ENCODE peak calls at places on chromosomes 4 and X, in nine cellular contexts. One of them, this sample, is unnamed.

GRCh38 chr4:86220137-86220536 is 139.7 kb downstream of the MAPK10 start:
- DNase-seq in hepatocyte: no peak
- DNase-seq in breast epithelium: no peak
- DNase-seq in left ventricle myocardium inferior: no peak
- DNase-seq in cardiac muscle cell: no peak
- DNase-seq in tibial nerve: no peak
- DNase-seq in right atrium auricular region: no peak
- DNase-seq in fibroblast of lung: peak; percentile 58
- DNase-seq in endothelial cell of umbilical vein: peak; percentile 73
- DNase-seq in this sample: no peak

GRCh38 chr4:53465891-53466290 is 88.5 kb downstream of the FIP1L1 start:
- DNase-seq in breast epithelium: no peak
- DNase-seq in cardiac muscle cell: no peak
- DNase-seq in endothelial cell of umbilical vein: no peak
- DNase-seq in tibial nerve: no peak
- DNase-seq in hepatocyte: no peak
- DNase-seq in right atrium auricular region: no peak
- DNase-seq in fibroblast of lung: no peak
- DNase-seq in left ventricle myocardium inferior: no peak
- DNase-seq in this sample: no peak

GRCh38 chrX:153648358-153649177 is 1.6 kb downstream of the DUSP9 start:
- DNase-seq in cardiac muscle cell: no peak
- DNase-seq in right atrium auricular region: no peak
- DNase-seq in breast epithelium: no peak
- DNase-seq in left ventricle myocardium inferior: no peak
- DNase-seq in hepatocyte: no peak
- DNase-seq in endothelial cell of umbilical vein: no peak
- DNase-seq in tibial nerve: no peak
- DNase-seq in fibroblast of lung: no peak
- DNase-seq in this sample: no peak

GRCh38 chrX:77442728-77443127 is 4.5 kb upstream of the FGF16 start:
- DNase-seq in tibial nerve: no peak
- DNase-seq in left ventricle myocardium inferior: no peak
- DNase-seq in endothelial cell of umbilical vein: peak; percentile 96
- DNase-seq in cardiac muscle cell: no peak
- DNase-seq in hepatocyte: no peak
- DNase-seq in fibroblast of lung: peak; percentile 95
- DNase-seq in right atrium auricular region: no peak
- DNase-seq in breast epithelium: no peak
- DNase-seq in this sample: no peak

GRCh38 chr4:93772858-93773257 is 55.7 kb upstream of the ATOH1 start:
- DNase-seq in cardiac muscle cell: no peak
- DNase-seq in breast epithelium: no peak
- DNase-seq in left ventricle myocardium inferior: no peak
- DNase-seq in fibroblast of lung: no peak
- DNase-seq in right atrium auricular region: no peak
- DNase-seq in tibial nerve: no peak
- DNase-seq in hepatocyte: no peak
- DNase-seq in endothelial cell of umbilical vein: no peak
- DNase-seq in this sample: no peak

GRCh38 chr4:154626793-154627484 is 14.5 kb upstream of the FGG start:
- DNase-seq in hepatocyte: peak; percentile 88
- DNase-seq in tibial nerve: no peak
- DNase-seq in endothelial cell of umbilical vein: peak; percentile 46
- DNase-seq in breast epithelium: peak; percentile 38
- DNase-seq in left ventricle myocardium inferior: peak; percentile 23
- DNase-seq in right atrium auricular region: peak; percentile 61
- DNase-seq in fibroblast of lung: peak; percentile 61
- DNase-seq in cardiac muscle cell: peak; percentile 87
- DNase-seq in this sample: no peak

GRCh38 chrX:119375561-119375960 is 23.6 kb upstream of the SLC25A43 start:
- DNase-seq in breast epithelium: no peak
- DNase-seq in tibial nerve: no peak
- DNase-seq in hepatocyte: no peak
- DNase-seq in left ventricle myocardium inferior: no peak
- DNase-seq in right atrium auricular region: no peak
- DNase-seq in cardiac muscle cell: no peak
- DNase-seq in endothelial cell of umbilical vein: no peak
- DNase-seq in fibroblast of lung: peak; percentile 44
- DNase-seq in this sample: no peak

GRCh38 chrX:16212436-16212835 is 45.2 kb downstream of the MAGEB17 start:
- DNase-seq in left ventricle myocardium inferior: no peak
- DNase-seq in breast epithelium: no peak
- DNase-seq in endothelial cell of umbilical vein: peak; percentile 35
- DNase-seq in fibroblast of lung: no peak
- DNase-seq in hepatocyte: peak; percentile 13
- DNase-seq in cardiac muscle cell: peak; percentile 24
- DNase-seq in tibial nerve: no peak
- DNase-seq in right atrium auricular region: no peak
- DNase-seq in this sample: no peak

GRCh38 chrX:132030264-132030663 is 7.2 kb downstream of the STK26 start:
- DNase-seq in tibial nerve: no peak
- DNase-seq in cardiac muscle cell: no peak
- DNase-seq in breast epithelium: no peak
- DNase-seq in fibroblast of lung: no peak
- DNase-seq in hepatocyte: no peak
- DNase-seq in left ventricle myocardium inferior: no peak
- DNase-seq in right atrium auricular region: no peak
- DNase-seq in endothelial cell of umbilical vein: no peak
- DNase-seq in this sample: no peak

GRCh38 chr4:4411906-4412305 is 25.0 kb downstream of the NSG1 start:
- DNase-seq in tibial nerve: no peak
- DNase-seq in left ventricle myocardium inferior: no peak
- DNase-seq in breast epithelium: no peak
- DNase-seq in cardiac muscle cell: no peak
- DNase-seq in hepatocyte: no peak
- DNase-seq in fibroblast of lung: no peak
- DNase-seq in right atrium auricular region: no peak
- DNase-seq in endothelial cell of umbilical vein: no peak
- DNase-seq in this sample: no peak

GRCh38 chr4:150173420-150173819 is 95.2 kb downstream of the DCLK2 start:
- DNase-seq in cardiac muscle cell: peak; percentile 10
- DNase-seq in hepatocyte: no peak
- DNase-seq in fibroblast of lung: peak; percentile 72
- DNase-seq in breast epithelium: no peak
- DNase-seq in right atrium auricular region: no peak
- DNase-seq in left ventricle myocardium inferior: no peak
- DNase-seq in tibial nerve: no peak
- DNase-seq in endothelial cell of umbilical vein: peak; percentile 76
- DNase-seq in this sample: no peak

GRCh38 chr4:5750052-5750950 is 39.3 kb downstream of the EVC start:
- DNase-seq in left ventricle myocardium inferior: no peak
- DNase-seq in right atrium auricular region: no peak
- DNase-seq in breast epithelium: no peak
- DNase-seq in tibial nerve: no peak
- DNase-seq in fibroblast of lung: peak; percentile 84
- DNase-seq in hepatocyte: no peak
- DNase-seq in cardiac muscle cell: no peak
- DNase-seq in endothelial cell of umbilical vein: peak; percentile 30
- DNase-seq in this sample: no peak

GRCh38 chr4:87375719-87376291 is 15.2 kb downstream of the HSD17B11 start:
- DNase-seq in left ventricle myocardium inferior: no peak
- DNase-seq in fibroblast of lung: peak; percentile 71
- DNase-seq in hepatocyte: peak; percentile 79
- DNase-seq in tibial nerve: no peak
- DNase-seq in cardiac muscle cell: peak; percentile 49
- DNase-seq in right atrium auricular region: no peak
- DNase-seq in endothelial cell of umbilical vein: peak; percentile 67
- DNase-seq in breast epithelium: no peak
- DNase-seq in this sample: no peak

GRCh38 chr4:20126906-20127305 is 124.8 kb upstream of the SLIT2 start:
- DNase-seq in endothelial cell of umbilical vein: no peak
- DNase-seq in breast epithelium: no peak
- DNase-seq in left ventricle myocardium inferior: no peak
- DNase-seq in fibroblast of lung: peak; percentile 50
- DNase-seq in right atrium auricular region: no peak
- DNase-seq in cardiac muscle cell: no peak
- DNase-seq in tibial nerve: no peak
- DNase-seq in hepatocyte: no peak
- DNase-seq in this sample: no peak

GRCh38 chr4:147943159-147943638 is 211.3 kb downstream of the ARHGAP10 start:
- DNase-seq in hepatocyte: no peak
- DNase-seq in endothelial cell of umbilical vein: no peak
- DNase-seq in right atrium auricular region: no peak
- DNase-seq in breast epithelium: no peak
- DNase-seq in tibial nerve: no peak
- DNase-seq in cardiac muscle cell: no peak
- DNase-seq in left ventricle myocardium inferior: no peak
- DNase-seq in fibroblast of lung: peak; percentile 7
- DNase-seq in this sample: no peak

DNA sequence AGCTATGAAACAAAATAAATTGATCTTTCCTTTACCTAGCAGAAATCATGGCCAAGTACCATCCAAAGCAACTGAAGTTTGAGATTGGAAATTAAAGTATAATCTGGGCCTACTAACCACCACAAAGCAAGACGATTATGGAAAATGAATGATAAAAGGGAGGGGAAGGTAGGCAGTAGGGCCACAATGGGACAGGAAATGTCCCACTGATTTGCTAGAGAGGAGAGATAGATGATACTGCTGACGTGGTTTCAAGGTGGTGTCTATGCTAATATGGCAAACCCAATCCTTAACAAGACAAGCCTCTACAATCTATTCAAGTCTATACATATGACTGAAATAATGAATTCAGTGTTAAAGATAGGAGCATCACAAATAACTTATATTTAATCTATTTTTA is 6.1 kb downstream of the TMPRSS11F start:
- DNase-seq in tibial nerve: no peak
- DNase-seq in breast epithelium: no peak
- DNase-seq in cardiac muscle cell: no peak
- DNase-seq in hepatocyte: no peak
- DNase-seq in fibroblast of lung: no peak
- DNase-seq in endothelial cell of umbilical vein: no peak
- DNase-seq in right atrium auricular region: no peak
- DNase-seq in left ventricle myocardium inferior: no peak
- DNase-seq in this sample: no peak
- H3K4me3 ChIP-seq in tibial nerve: no peak overlapping the region
- H3K4me3 ChIP-seq in breast epithelium: no peak overlapping the region
- H3K4me3 ChIP-seq in cardiac muscle cell: no peak overlapping the region
- H3K4me3 ChIP-seq in hepatocyte: no peak overlapping the region
- H3K4me3 ChIP-seq in fibroblast of lung: no peak overlapping the region
- H3K4me3 ChIP-seq in endothelial cell of umbilical vein: no peak overlapping the region
- H3K4me3 ChIP-seq in right atrium auricular region: no peak overlapping the region
- H3K4me3 ChIP-seq in left ventricle myocardium inferior: no peak overlapping the region
- H3K4me3 ChIP-seq in this sample: no peak overlapping the region

GRCh38 chr4:127780598-127780997 is 1.5 kb upstream of the HSPA4L start:
- DNase-seq in fibroblast of lung: no peak
- DNase-seq in right atrium auricular region: no peak
- DNase-seq in left ventricle myocardium inferior: no peak
- DNase-seq in breast epithelium: no peak
- DNase-seq in tibial nerve: no peak
- DNase-seq in cardiac muscle cell: no peak
- DNase-seq in endothelial cell of umbilical vein: no peak
- DNase-seq in hepatocyte: no peak
- DNase-seq in this sample: no peak
- H3K27me3 ChIP-seq in fibroblast of lung: no peaks in the 10 kb centered on the region
- H3K27me3 ChIP-seq in right atrium auricular region: no peaks in the 10 kb centered on the region
- H3K27me3 ChIP-seq in left ventricle myocardium inferior: peaks cover 5% of the 10 kb centered on the region
- H3K27me3 ChIP-seq in breast epithelium: no peaks in the 10 kb centered on the region
- H3K27me3 ChIP-seq in tibial nerve: no peaks in the 10 kb centered on the region
- H3K27me3 ChIP-seq in cardiac muscle cell: peaks cover 27% of the 10 kb centered on the region
- H3K27me3 ChIP-seq in endothelial cell of umbilical vein: no peaks in the 10 kb centered on the region
- H3K27me3 ChIP-seq in hepatocyte: no peaks in the 10 kb centered on the region
- H3K27me3 ChIP-seq in this sample: no peaks in the 10 kb centered on the region

GRCh38 chr4:80331693-80332092 is 3.8 kb upstream of the CFAP299 start:
- DNase-seq in left ventricle myocardium inferior: no peak
- DNase-seq in cardiac muscle cell: no peak
- DNase-seq in hepatocyte: no peak
- DNase-seq in right atrium auricular region: no peak
- DNase-seq in tibial nerve: no peak
- DNase-seq in fibroblast of lung: no peak
- DNase-seq in endothelial cell of umbilical vein: no peak
- DNase-seq in breast epithelium: no peak
- DNase-seq in this sample: no peak
- H3K4me3 ChIP-seq in left ventricle myocardium inferior: no peak overlapping the region
- H3K4me3 ChIP-seq in cardiac muscle cell: no peak overlapping the region
- H3K4me3 ChIP-seq in hepatocyte: no peak overlapping the region
- H3K4me3 ChIP-seq in right atrium auricular region: no peak overlapping the region
- H3K4me3 ChIP-seq in tibial nerve: no peak overlapping the region
- H3K4me3 ChIP-seq in fibroblast of lung: no peak overlapping the region
- H3K4me3 ChIP-seq in endothelial cell of umbilical vein: no peak overlapping the region
- H3K4me3 ChIP-seq in breast epithelium: no peak overlapping the region
- H3K4me3 ChIP-seq in this sample: no peak overlapping the region

GRCh38 chr4:127783971-127784519 is 1.9 kb downstream of the HSPA4L start:
- DNase-seq in right atrium auricular region: no peak
- DNase-seq in left ventricle myocardium inferior: no peak
- DNase-seq in tibial nerve: no peak
- DNase-seq in breast epithelium: no peak
- DNase-seq in endothelial cell of umbilical vein: peak; percentile 7
- DNase-seq in hepatocyte: no peak
- DNase-seq in cardiac muscle cell: no peak
- DNase-seq in fibroblast of lung: no peak
- DNase-seq in this sample: no peak

GRCh38 chr4:127783026-127783769 is 1.1 kb downstream of the HSPA4L start:
- DNase-seq in tibial nerve: peak; percentile 46
- DNase-seq in breast epithelium: peak; percentile 81
- DNase-seq in right atrium auricular region: peak; percentile 86
- DNase-seq in cardiac muscle cell: peak; percentile 13
- DNase-seq in fibroblast of lung: peak; percentile 86
- DNase-seq in left ventricle myocardium inferior: peak; percentile 66
- DNase-seq in endothelial cell of umbilical vein: peak; percentile 89
- DNase-seq in hepatocyte: peak; percentile 64
- DNase-seq in this sample: peak; percentile 45

GRCh38 chr4:127781303-127782024 is 658 bp upstream of the HSPA4L start:
- DNase-seq in fibroblast of lung: peak; percentile 55
- DNase-seq in hepatocyte: peak; percentile 72
- DNase-seq in endothelial cell of umbilical vein: no peak
- DNase-seq in right atrium auricular region: peak; percentile 66
- DNase-seq in left ventricle myocardium inferior: peak; percentile 60
- DNase-seq in breast epithelium: peak; percentile 28
- DNase-seq in cardiac muscle cell: peak; percentile 5
- DNase-seq in tibial nerve: peak; percentile 32
- DNase-seq in this sample: no peak

GRCh38 chr4:127782025-127782274 is 172 bp upstream of the HSPA4L start:
- DNase-seq in breast epithelium: peak; percentile 72
- DNase-seq in endothelial cell of umbilical vein: no peak
- DNase-seq in hepatocyte: peak; percentile 95
- DNase-seq in fibroblast of lung: peak; percentile 78
- DNase-seq in left ventricle myocardium inferior: peak; percentile 86
- DNase-seq in right atrium auricular region: peak; percentile 76
- DNase-seq in cardiac muscle cell: no peak
- DNase-seq in tibial nerve: peak; percentile 61
- DNase-seq in this sample: peak; percentile 28

DNA sequence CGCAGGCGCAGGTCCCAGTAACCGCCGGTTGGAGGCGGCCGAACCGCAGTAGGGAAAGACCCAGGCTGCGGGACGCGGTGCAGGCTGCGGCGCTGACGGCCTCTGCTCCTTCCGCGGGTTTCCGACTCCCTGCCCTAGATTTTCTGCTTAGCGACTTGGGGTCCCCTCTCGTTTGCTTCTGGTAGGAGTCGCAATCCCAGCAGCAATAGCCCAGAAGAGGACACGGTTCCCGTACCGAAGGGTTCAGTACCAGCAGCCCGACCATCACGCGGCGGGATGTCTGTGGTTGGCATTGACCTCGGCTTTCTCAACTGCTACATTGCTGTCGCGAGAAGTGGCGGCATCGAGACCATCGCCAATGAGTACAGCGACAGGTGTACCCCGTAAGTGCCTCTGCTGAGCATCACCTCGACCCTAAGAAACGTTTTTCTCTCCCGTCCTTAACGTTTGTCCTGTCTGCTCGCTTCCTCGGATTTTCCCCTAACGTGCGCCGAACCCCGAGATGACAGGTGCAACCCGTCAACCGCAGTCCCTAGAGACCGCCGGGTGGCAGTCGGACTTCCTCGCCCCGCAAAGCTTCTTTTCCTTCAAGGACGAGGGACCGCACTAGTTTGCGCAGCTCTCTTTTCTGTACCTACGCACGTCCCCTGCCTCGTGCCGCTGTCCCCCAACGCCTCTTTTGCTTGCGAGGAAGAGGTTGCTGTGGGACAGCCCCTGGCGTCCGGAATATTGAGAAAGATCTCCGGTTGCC is at the start of gene HSPA4L:
- DNase-seq in endothelial cell of umbilical vein: peak; percentile 89
- DNase-seq in fibroblast of lung: peak; percentile 36
- DNase-seq in hepatocyte: peak; percentile 47
- DNase-seq in right atrium auricular region: peak; percentile 67
- DNase-seq in cardiac muscle cell: peak; percentile 90
- DNase-seq in tibial nerve: peak; percentile 25
- DNase-seq in breast epithelium: peak; percentile 55
- DNase-seq in left ventricle myocardium inferior: peak; percentile 48
- DNase-seq in this sample: no peak
- H3K27me3 ChIP-seq in endothelial cell of umbilical vein: no peaks in the 10 kb centered on the region
- H3K27me3 ChIP-seq in fibroblast of lung: no peaks in the 10 kb centered on the region
- H3K27me3 ChIP-seq in hepatocyte: no peaks in the 10 kb centered on the region
- H3K27me3 ChIP-seq in right atrium auricular region: no peaks in the 10 kb centered on the region
- H3K27me3 ChIP-seq in cardiac muscle cell: peaks cover 27% of the 10 kb centered on the region
- H3K27me3 ChIP-seq in tibial nerve: no peaks in the 10 kb centered on the region
- H3K27me3 ChIP-seq in breast epithelium: no peaks in the 10 kb centered on the region
- H3K27me3 ChIP-seq in left ventricle myocardium inferior: no peaks in the 10 kb centered on the region
- H3K27me3 ChIP-seq in this sample: no peaks in the 10 kb centered on the region

This sample was measured in thoracic aorta.